ENCODE peak calls at places on chromosomes 11 and 22, in ten cellular contexts. F is heart right ventricle; Q is right atrium auricular region; Y is H1; R is body of pancreas; P is thoracic aorta; N is fibroblast of lung; L is esophagus muscularis mucosa; U is CD4-positive, CD25-positive, alpha-beta regulatory T cell; Z is upper lobe of right lung. S is an unnamed sample. For H3K4me1, the result is how much of the 10 kb centered on the place peaks cover.

GRCh38 chr11:134412508-134413333 is 679 bp upstream of the B3GAT1 start:
- DNase-seq in F (no peak), Q (no peak), Y (no peak), R (peak), P (no peak), N (no peak), L (no peak), U (no peak), Z (no peak), S (no peak)

GRCh38 chr11:35617687-35618496 is at the start of gene FJX1:
- DNase-seq in F (peak), Q (peak), Y (peak), R (peak), P (no peak), N (peak), L (no peak), U (no peak), Z (peak), S (no peak)

GRCh38 chr22:24952837-24953293 is 349 bp downstream of the KIAA1671 start:
- DNase-seq in F (peak), Q (no peak), Y (no peak), R (peak), P (no peak), N (peak), L (no peak), U (no peak), Z (peak), S (no peak)

GRCh38 chr11:134124660-134125451 is 56.0 kb downstream of the JAM3 start:
- DNase-seq in F (peak), Q (peak), Y (no peak), R (peak), P (no peak), N (peak), L (no peak), U (no peak), Z (peak), S (peak)

GRCh38 chr22:31870890-31871289 is 73.4 kb upstream of the YWHAH start:
- DNase-seq in F (no peak), Q (no peak), Y (no peak), R (peak), P (no peak), N (peak), L (no peak), U (no peak), Z (no peak), S (no peak)

GRCh38 chr11:105689636-105690035 is 79.8 kb downstream of the GRIA4 start:
- DNase-seq in F (no peak), Q (no peak), Y (no peak), R (no peak), P (no peak), N (no peak), L (no peak), U (no peak), Z (no peak), S (no peak)

GRCh38 chr22:46053563-46054090 is 76.7 kb upstream of the WNT7B start:
- DNase-seq in F (peak), Q (no peak), Y (no peak), R (peak), P (no peak), N (peak), L (no peak), U (peak), Z (peak), S (peak)

GRCh38 chr11:36945384-36945783 is 347.3 kb upstream of the RAG2 start:
- DNase-seq in F (no peak), Q (no peak), Y (no peak), R (no peak), P (no peak), N (peak), L (no peak), U (no peak), Z (no peak), S (no peak)

GRCh38 chr11:72762641-72763304 is 10.6 kb upstream of the ARAP1 start:
- DNase-seq in F (no peak), Q (no peak), Y (no peak), R (no peak), P (no peak), N (no peak), L (no peak), U (no peak), Z (no peak), S (no peak)

GRCh38 chr22:45284705-45285305 is at the start of gene UPK3A:
- DNase-seq in F (peak), Q (no peak), Y (no peak), R (peak), P (no peak), N (no peak), L (no peak), U (peak), Z (peak), S (peak)

GRCh38 chr22:37762389-37762836 is 45.3 kb upstream of the GCAT start:
- DNase-seq in F (no peak), Q (no peak), Y (no peak), R (no peak), P (no peak), N (no peak), L (no peak), U (no peak), Z (no peak), S (no peak)

GRCh38 chr11:2445948-2446551 is 1.2 kb downstream of the KCNQ1 start:
- DNase-seq in F (no peak), Q (no peak), Y (no peak), R (peak), P (no peak), N (no peak), L (no peak), U (no peak), Z (peak), S (no peak)

GRCh38 chr11:16806791-16807190 is 68.3 kb downstream of the C11orf58 start:
- DNase-seq in F (peak), Q (no peak), Y (no peak), R (no peak), P (no peak), N (peak), L (no peak), U (no peak), Z (no peak), S (no peak)

GRCh38 chr11:70075836-70076235 is 2.3 kb upstream of the ANO1 start:
- DNase-seq in F (no peak), Q (no peak), Y (no peak), R (no peak), P (no peak), N (no peak), L (no peak), U (no peak), Z (no peak), S (no peak)

GRCh38 chr11:69244286-69244685 is 49.7 kb upstream of the MYEOV start:
- DNase-seq in F (no peak), Q (no peak), Y (no peak), R (no peak), P (no peak), N (no peak), L (no peak), U (no peak), Z (no peak), S (no peak)

GRCh38 chr22:41668971-41669911 is 19.4 kb downstream of the SNU13 start:
- DNase-seq in F (no peak), Q (no peak), Y (no peak), R (no peak), P (no peak), N (peak), L (no peak), U (no peak), Z (no peak), S (no peak)

GRCh38 chr22:32771761-32772160 is 29.7 kb upstream of the TIMP3 start:
- DNase-seq in F (no peak), Q (no peak), Y (no peak), R (no peak), P (no peak), N (no peak), L (no peak), U (no peak), Z (no peak), S (no peak)

GRCh38 chr11:1532606-1533341 is 39.3 kb downstream of the DUSP8 start:
- DNase-seq in F (no peak), Q (no peak), Y (no peak), R (no peak), P (no peak), N (no peak), L (no peak), U (no peak), Z (no peak), S (no peak)

GRCh38 chr22:50317178-50317577 is 9.6 kb downstream of the DENND6B start:
- DNase-seq in F (no peak), Q (no peak), Y (no peak), R (no peak), P (no peak), N (no peak), L (no peak), U (no peak), Z (peak), S (no peak)
- H3K4me1 ChIP-seq in F (under half), Q (under half), Y (under half), R (under half), P (under half), N (under half), L (under half), U (under half), Z (under half), S (under half)

GRCh38 chr11:114063829-114064201 is 4.3 kb downstream of the ZBTB16 start:
- DNase-seq in F (no peak), Q (no peak), Y (no peak), R (no peak), P (no peak), N (no peak), L (no peak), U (no peak), Z (no peak), S (no peak)
- H3K27ac ChIP-seq in F (no peak), Q (peak), Y (no peak), R (no peak), P (peak), N (no peak), L (peak), U (no peak), Z (peak), S (no peak)

GRCh38 chr22:43755452-43755851 is 56.7 kb downstream of the EFCAB6 start:
- DNase-seq in F (no peak), Q (no peak), Y (no peak), R (no peak), P (no peak), N (no peak), L (peak), U (no peak), Z (no peak), S (no peak)

GRCh38 chr22:43750751-43751150 is 61.4 kb downstream of the EFCAB6 start:
- DNase-seq in F (no peak), Q (no peak), Y (no peak), R (no peak), P (no peak), N (no peak), L (peak), U (no peak), Z (no peak), S (no peak)

GRCh38 chr22:43753718-43754117 is 58.4 kb downstream of the EFCAB6 start:
- DNase-seq in F (no peak), Q (no peak), Y (no peak), R (no peak), P (no peak), N (no peak), L (peak), U (no peak), Z (no peak), S (no peak)

GRCh38 chr22:43749473-43749872 is 62.6 kb downstream of the EFCAB6 start:
- DNase-seq in F (no peak), Q (no peak), Y (no peak), R (no peak), P (no peak), N (no peak), L (peak), U (no peak), Z (no peak), S (no peak)

GRCh38 chr22:43754176-43754575 is 57.9 kb downstream of the EFCAB6 start:
- DNase-seq in F (no peak), Q (no peak), Y (no peak), R (no peak), P (no peak), N (no peak), L (peak), U (no peak), Z (no peak), S (no peak)
- H3K4me1 ChIP-seq in F (under half), Q (under half), Y (under half), R (under half), P (under half), N (under half), L (under half), U (under half), Z (under half), S (under half)

GRCh38 chr22:19760652-19761002 is at the start of gene TBX1:
- DNase-seq in F (no peak), Q (no peak), Y (no peak), R (no peak), P (no peak), N (no peak), L (no peak), U (no peak), Z (no peak), S (no peak)
- H3K27ac ChIP-seq in F (no peak), Q (no peak), Y (no peak), R (no peak), P (peak), N (no peak), L (no peak), U (no peak), Z (no peak), S (no peak)

GRCh38 chr22:21936151-21936778 is 16.4 kb downstream of the PPM1F start:
- DNase-seq in F (no peak), Q (peak), Y (no peak), R (no peak), P (no peak), N (peak), L (no peak), U (no peak), Z (peak), S (no peak)

GRCh38 chr22:21938906-21939305 is 13.7 kb downstream of the PPM1F start:
- DNase-seq in F (no peak), Q (no peak), Y (no peak), R (no peak), P (no peak), N (no peak), L (no peak), U (no peak), Z (no peak), S (no peak)

GRCh38 chr22:21938071-21938822 is 14.4 kb downstream of the PPM1F start:
- DNase-seq in F (peak), Q (peak), Y (peak), R (peak), P (peak), N (peak), L (peak), U (peak), Z (peak), S (peak)

GRCh38 chr22:21937041-21937820 is 15.4 kb downstream of the PPM1F start:
- DNase-seq in F (no peak), Q (peak), Y (no peak), R (peak), P (no peak), N (no peak), L (no peak), U (no peak), Z (no peak), S (no peak)

DNA sequence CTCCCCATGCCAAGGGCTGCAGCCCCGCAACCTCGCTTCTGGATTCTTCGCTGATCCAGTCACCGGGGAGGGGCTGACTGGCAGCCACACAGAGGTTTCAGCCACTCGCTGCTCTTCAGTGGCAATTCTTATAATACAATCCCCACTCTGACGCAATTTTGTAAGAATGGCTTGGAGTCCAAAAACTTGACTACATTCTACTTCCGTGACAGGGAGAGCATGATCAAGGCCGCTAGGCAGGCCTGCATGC is 14.9 kb downstream of the PPM1F start:
- DNase-seq in F (peak), Q (peak), Y (no peak), R (no peak), P (no peak), N (no peak), L (peak), U (no peak), Z (no peak), S (no peak)
- H3K4me1 ChIP-seq in F (half or more), Q (under half), Y (under half), R (under half), P (under half), N (under half), L (half or more), U (under half), Z (half or more), S (under half)

DNA sequence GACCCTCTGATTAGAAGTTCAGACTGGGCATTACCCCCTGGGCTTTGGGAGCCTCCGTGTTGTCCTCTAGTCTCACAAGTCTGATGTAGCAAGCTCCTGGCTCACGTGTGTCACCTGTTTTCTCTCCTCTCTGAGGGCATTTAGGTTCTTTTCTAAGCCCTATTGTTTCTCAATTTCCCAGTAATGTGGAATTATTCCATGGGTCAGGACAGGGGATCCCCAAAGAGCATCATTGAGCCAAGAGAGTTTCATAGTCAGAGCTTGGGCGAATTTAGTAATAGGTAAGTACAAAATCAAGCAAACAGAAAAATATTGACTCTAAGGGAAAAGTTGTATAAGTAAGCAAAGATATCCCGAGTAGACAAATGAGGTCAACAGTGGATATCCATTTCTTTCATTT is 57.3 kb downstream of the PPP6R2 start:
- DNase-seq in F (no peak), Q (no peak), Y (no peak), R (no peak), P (no peak), N (no peak), L (no peak), U (no peak), Z (no peak), S (no peak)
- H3K27ac ChIP-seq in F (no peak), Q (no peak), Y (no peak), R (peak), P (no peak), N (no peak), L (peak), U (no peak), Z (peak), S (no peak)

GRCh38 chr11:96150609-96151008 is 192.4 kb downstream of the MAML2 start:
- DNase-seq in F (no peak), Q (no peak), Y (no peak), R (no peak), P (no peak), N (no peak), L (no peak), U (no peak), Z (no peak), S (no peak)
- H3K4me1 ChIP-seq in F (under half), Q (under half), Y (under half), R (under half), P (under half), N (under half), L (under half), U (under half), Z (under half), S (under half)

DNA sequence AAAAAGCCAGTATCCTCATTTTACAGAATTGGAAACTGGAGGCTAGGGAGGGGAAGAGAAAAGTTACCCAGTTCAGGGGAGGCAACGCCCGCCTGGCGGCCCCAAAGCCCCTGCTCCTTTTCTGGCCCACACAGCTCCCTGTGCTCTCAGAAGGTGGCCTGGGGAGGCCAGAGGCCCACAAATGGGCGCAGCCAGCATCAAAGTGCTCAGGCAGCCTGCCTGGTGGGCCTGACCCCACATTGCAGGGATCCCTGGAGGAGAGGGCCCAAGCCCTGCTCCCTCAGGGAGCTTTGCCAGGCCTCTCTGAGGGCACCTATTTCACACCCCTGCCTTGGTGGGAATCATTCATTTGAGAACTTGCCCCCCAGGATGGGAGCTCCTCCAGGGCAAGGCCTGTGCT is 42.5 kb downstream of the ARRB1 start:
- DNase-seq in F (no peak), Q (no peak), Y (no peak), R (no peak), P (no peak), N (no peak), L (no peak), U (no peak), Z (no peak), S (no peak)
- H3K27ac ChIP-seq in F (no peak), Q (no peak), Y (no peak), R (no peak), P (no peak), N (no peak), L (peak), U (no peak), Z (no peak), S (no peak)

DNA sequence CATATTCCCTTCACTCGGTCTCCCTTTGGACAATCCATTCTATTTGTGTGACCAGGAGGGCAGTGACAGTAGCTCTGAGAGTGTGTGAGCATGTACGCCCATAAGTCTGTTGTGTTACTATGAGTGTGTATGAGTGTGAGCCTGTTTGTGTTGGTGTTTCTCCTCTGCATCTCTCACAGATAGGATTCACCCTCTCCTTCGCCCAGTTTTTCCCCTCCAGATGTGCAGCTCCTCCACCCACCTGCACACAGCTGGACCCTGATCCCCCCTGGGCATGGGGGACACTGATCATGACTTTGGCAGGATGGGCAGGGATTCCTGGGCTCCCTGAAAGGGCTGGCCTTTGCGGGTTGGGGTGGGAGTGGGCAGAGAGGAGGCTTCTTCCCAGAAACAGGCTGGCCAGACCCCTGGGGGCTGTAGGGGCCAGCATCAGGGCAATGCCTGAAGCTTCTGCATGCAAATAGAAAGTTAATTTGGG is 14.5 kb downstream of the PHLDB1 start:
- DNase-seq in F (no peak), Q (no peak), Y (no peak), R (no peak), P (no peak), N (no peak), L (no peak), U (no peak), Z (no peak), S (no peak)
- H3K4me1 ChIP-seq in F (half or more), Q (under half), Y (under half), R (under half), P (under half), N (half or more), L (half or more), U (under half), Z (half or more), S (under half)

DNA sequence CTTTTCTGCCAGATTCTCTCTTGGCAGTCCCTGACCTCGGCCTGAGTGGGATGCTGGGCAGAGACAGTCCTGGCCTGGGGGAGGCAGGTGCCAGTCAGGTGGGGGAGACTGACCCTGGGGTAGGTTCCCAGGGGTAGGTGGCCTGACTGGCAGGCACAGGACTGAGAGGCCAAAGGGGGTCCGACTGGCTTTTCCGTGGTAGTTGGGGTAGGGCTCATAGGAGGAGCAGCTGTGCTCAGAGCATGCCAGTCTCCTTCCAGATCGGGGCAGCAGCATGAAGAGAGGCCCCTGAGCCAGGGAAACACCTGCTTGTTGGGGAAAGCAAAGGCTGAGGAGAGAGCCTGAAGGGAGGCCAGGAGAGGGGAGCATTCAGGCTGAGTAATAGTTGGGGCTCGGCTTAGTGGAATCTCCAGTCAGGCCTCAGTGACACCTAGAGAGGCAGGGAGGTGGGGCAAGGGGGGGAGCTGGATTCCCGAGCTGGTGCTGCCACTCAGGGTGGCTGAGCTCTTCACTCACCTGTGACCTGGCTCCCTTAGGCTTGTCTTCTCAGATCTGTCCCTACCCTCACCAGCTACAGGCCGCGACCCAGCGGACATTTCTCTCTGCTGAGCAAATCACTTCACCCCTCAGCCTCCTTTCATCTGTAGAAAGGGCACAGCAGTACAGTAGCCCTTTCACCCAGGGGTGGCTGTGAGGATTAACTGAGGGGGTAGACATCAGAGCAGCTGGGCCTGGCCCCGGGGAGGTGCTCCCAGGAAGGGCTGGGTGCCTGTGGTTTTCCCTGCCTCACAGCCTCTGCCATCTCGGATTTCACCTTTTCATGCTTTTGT is 26.2 kb downstream of the MCM5 start:
- DNase-seq in F (no peak), Q (no peak), Y (no peak), R (no peak), P (no peak), N (peak), L (no peak), U (no peak), Z (no peak), S (no peak)
- H3K27ac ChIP-seq in F (no peak), Q (no peak), Y (no peak), R (no peak), P (no peak), N (no peak), L (no peak), U (no peak), Z (no peak), S (no peak)